ENCODE peak calls at places on chromosomes 1 and 21, in eight cellular contexts. I is pancreas; Q is lower leg skin; A is astrocyte of the spinal cord; Z is CD8-positive, alpha-beta T cell; F is body of pancreas; W is ovary; L is HCT116. N is an unnamed sample.

GRCh38 chr1:35536551-35537162 is 20.5 kb downstream of the KIAA0319L start:
- DNase-seq in Z (no peak), F (no peak), Q (no peak), I (no peak), L (no peak), W (no peak), A (no peak), N (no peak)

GRCh38 chr1:89605692-89606091 is 27.2 kb upstream of the LRRC8C start:
- DNase-seq in W (no peak), A (peak; percentile 77), I (no peak), F (no peak), Q (no peak), Z (no peak), L (peak; percentile 13), N (peak; percentile 52)

GRCh38 chr1:9805006-9805526 is 18.7 kb downstream of the CLSTN1 start:
- DNase-seq in F (no peak), A (no peak), Q (no peak), W (no peak), I (no peak), L (no peak), Z (no peak), N (no peak)

GRCh38 chr1:25677193-25677773 is 60.7 kb downstream of the MAN1C1 start:
- DNase-seq in Z (peak; percentile 65), W (no peak), A (no peak), F (no peak), Q (no peak), L (no peak), I (no peak), N (no peak)

GRCh38 chr21:29155118-29155932 is 24.9 kb downstream of the MAP3K7CL start:
- DNase-seq in Z (no peak), F (peak; percentile 27), W (peak; percentile 29), L (no peak), A (peak; percentile 70), Q (peak; percentile 23), I (no peak), N (peak; percentile 97)

GRCh38 chr1:171610385-171610784 is 11.7 kb upstream of the MYOCOS start:
- DNase-seq in Q (no peak), L (no peak), Z (no peak), F (no peak), A (peak; percentile 55), I (no peak), W (no peak), N (peak; percentile 69)

GRCh38 chr1:183443025-183443424 is 24.8 kb upstream of the NMNAT2 start:
- DNase-seq in I (no peak), Q (no peak), A (no peak), Z (no peak), W (no peak), F (no peak), L (no peak), N (peak; percentile 6)

GRCh38 chr1:17250601-17251000 is 1.7 kb downstream of the PADI3 start:
- DNase-seq in F (peak; percentile 62), Z (no peak), Q (no peak), I (peak; percentile 23), W (no peak), L (no peak), A (no peak), N (no peak)

GRCh38 chr1:155081472-155082300 is 3.0 kb downstream of the EFNA3 start:
- DNase-seq in Q (no peak), L (no peak), I (no peak), Z (peak; percentile 56), F (no peak), W (no peak), A (no peak), N (no peak)

GRCh38 chr1:40477680-40478057 is 579 bp downstream of the ZFP69 start:
- DNase-seq in Q (no peak), W (no peak), I (no peak), F (peak; percentile 14), L (no peak), Z (no peak), A (peak; percentile 43), N (peak; percentile 33)

GRCh38 chr21:26925636-26926035 is 41.3 kb downstream of the ADAMTS5 start:
- DNase-seq in W (no peak), F (no peak), L (no peak), Z (no peak), I (no peak), Q (no peak), A (no peak), N (no peak)
- H3K4me3 ChIP-seq in W (no peak overlapping the region), F (no peak overlapping the region), L (no peak overlapping the region), Z (no peak overlapping the region), I (no peak overlapping the region), Q (no peak overlapping the region), A (no peak overlapping the region), N (no peak overlapping the region)

DNA sequence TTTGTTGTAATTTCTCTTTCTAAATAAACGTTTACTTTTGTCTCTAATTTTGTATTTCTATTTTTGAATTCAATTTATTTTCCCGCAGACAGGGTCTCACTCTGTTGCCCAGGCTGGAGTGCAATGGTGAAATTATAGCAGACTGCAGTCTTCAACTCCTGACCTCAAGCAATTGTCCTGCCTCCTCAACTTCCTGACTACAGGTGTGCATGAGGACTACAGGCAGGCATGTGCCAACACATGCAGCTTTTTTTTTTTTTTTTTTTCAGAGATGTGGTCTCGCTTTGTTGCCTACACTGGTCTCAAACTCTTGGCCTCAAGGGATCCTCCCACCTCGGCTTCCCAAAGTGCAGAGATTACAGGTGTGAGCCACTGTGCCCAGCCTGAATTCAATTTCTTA is 36.7 kb upstream of the IL20 start:
- DNase-seq in Z (no peak), I (no peak), A (no peak), Q (no peak), W (no peak), F (no peak), L (no peak), N (no peak)
- TF ChIP-seq CTCF in Z (no peak), I (no peak), A (no peak), Q (no peak), W (no peak), F (no peak), L (no peak), N (peak; percentile 31)

GRCh38 chr1:228791782-228792181 is 56.5 kb downstream of the RHOU start:
- DNase-seq in W (no peak), Z (no peak), A (no peak), I (no peak), F (no peak), L (no peak), Q (no peak), N (no peak)
- H3K4me3 ChIP-seq in W (no peak overlapping the region), Z (no peak overlapping the region), A (no peak overlapping the region), I (no peak overlapping the region), F (no peak overlapping the region), L (no peak overlapping the region), Q (no peak overlapping the region), N (no peak overlapping the region)

GRCh38 chr1:113109908-113110554 is 37.0 kb downstream of the LRIG2 start:
- DNase-seq in A (peak; percentile 93), Q (no peak), W (peak; percentile 52), I (no peak), L (no peak), Z (no peak), F (peak; percentile 23), N (peak; percentile 98)
- TF ChIP-seq CTCF in A (peak; percentile 47), Q (no peak), W (no peak), I (no peak), L (no peak), Z (no peak), F (no peak), N (peak; percentile 38)

GRCh38 chr21:16070207-16070651 is 340.4 kb downstream of the USP25 start:
- DNase-seq in Q (no peak), Z (no peak), A (peak; percentile 28), F (no peak), W (no peak), I (no peak), L (no peak), N (peak; percentile 54)
- H3K4me3 ChIP-seq in Q (no peak overlapping the region), Z (no peak overlapping the region), A (peak overlapping the region; percentile 44), F (no peak overlapping the region), W (peak overlapping the region; percentile 36), I (no peak overlapping the region), L (no peak overlapping the region), N (peak overlapping the region; percentile 57)

DNA sequence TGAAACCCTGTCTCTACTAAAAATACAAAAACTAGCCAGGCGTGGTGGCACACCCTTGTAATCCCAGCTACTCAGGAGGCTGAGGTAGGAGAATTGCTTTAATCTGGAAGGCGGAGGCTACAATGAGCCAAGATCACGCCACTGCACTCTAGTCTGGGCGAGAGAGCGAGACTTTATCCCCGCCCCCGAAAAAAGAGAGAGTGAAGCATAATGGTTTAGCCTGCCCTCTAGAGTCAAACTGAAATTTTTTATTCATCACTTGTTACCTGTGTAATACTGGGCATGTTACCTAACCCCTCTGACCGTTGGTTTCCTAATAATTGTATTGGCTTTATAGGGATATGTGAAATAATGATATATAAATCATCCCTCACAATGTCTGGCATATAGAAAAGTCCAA is 18.8 kb downstream of the GPR52 start:
- DNase-seq in L (no peak), Z (no peak), W (no peak), A (no peak), F (no peak), Q (no peak), I (no peak), N (no peak)
- TF ChIP-seq CTCF in L (no peak), Z (no peak), W (no peak), A (no peak), F (no peak), Q (no peak), I (no peak), N (no peak)

GRCh38 chr21:24658926-24659325 is 948.4 kb downstream of the MRPL39 start:
- DNase-seq in A (no peak), Q (no peak), W (no peak), Z (no peak), I (no peak), L (no peak), F (no peak), N (no peak)
- H3K4me3 ChIP-seq in A (no peak overlapping the region), Q (no peak overlapping the region), W (no peak overlapping the region), Z (no peak overlapping the region), I (no peak overlapping the region), L (no peak overlapping the region), F (no peak overlapping the region), N (no peak overlapping the region)

N was measured in fibroblast of the aortic adventitia.